ENCODE peak calls at places on chromosomes 1 and 21, in ten cellular contexts. F, W, R, N, G, I, D, C, J and S are unnamed samples. For H3K9me3, the result is how much of the 10 kb centered on the place peaks cover.

GRCh38 chr1:100034465-100034864 is 64.7 kb downstream of the SLC35A3 start:
- DNase-seq in F (no peak), W (no peak), R (peak), N (no peak), G (no peak), I (no peak), D (no peak), C (no peak), J (peak), S (no peak)

GRCh38 chr1:228982637-228983036 is 247.4 kb downstream of the RHOU start:
- DNase-seq in F (no peak), W (no peak), R (peak), N (no peak), G (no peak), I (no peak), D (no peak), C (no peak), J (no peak), S (no peak)

GRCh38 chr1:208165659-208166058 is 78.5 kb downstream of the PLXNA2 start:
- DNase-seq in F (no peak), W (no peak), R (no peak), N (no peak), G (no peak), I (peak), D (peak), C (no peak), J (no peak), S (no peak)

GRCh38 chr1:155983191-155984023 is 5.1 kb upstream of the ARHGEF2 start:
- DNase-seq in F (no peak), W (peak), R (peak), N (peak), G (peak), I (peak), D (peak), C (no peak), J (peak), S (no peak)

GRCh38 chr1:47572731-47573505 is 135.1 kb downstream of the FOXD2 start:
- DNase-seq in F (no peak), W (no peak), R (no peak), N (no peak), G (no peak), I (no peak), D (no peak), C (no peak), J (no peak), S (no peak)

GRCh38 chr1:17014671-17015567 is 3.2 kb upstream of the ATP13A2 start:
- DNase-seq in F (peak), W (no peak), R (no peak), N (no peak), G (no peak), I (no peak), D (no peak), C (no peak), J (no peak), S (no peak)

GRCh38 chr1:116375884-116376733 is 3.1 kb downstream of the ATP1A1 start:
- DNase-seq in F (peak), W (peak), R (peak), N (peak), G (peak), I (peak), D (peak), C (peak), J (peak), S (no peak)

GRCh38 chr1:230285351-230285750 is 140.8 kb downstream of the PGBD5 start:
- DNase-seq in F (no peak), W (no peak), R (no peak), N (no peak), G (no peak), I (no peak), D (no peak), C (no peak), J (no peak), S (no peak)

GRCh38 chr1:16900771-16901170 is 5.0 kb downstream of the RNU1-2 start:
- DNase-seq in F (no peak), W (no peak), R (no peak), N (no peak), G (no peak), I (no peak), D (no peak), C (no peak), J (no peak), S (no peak)

GRCh38 chr1:168799918-168800605 is 71.1 kb upstream of the DPT start:
- DNase-seq in F (no peak), W (no peak), R (no peak), N (no peak), G (no peak), I (no peak), D (no peak), C (no peak), J (peak), S (no peak)

GRCh38 chr1:199821029-199821779 is 206.3 kb upstream of the NR5A2 start:
- DNase-seq in F (peak), W (peak), R (no peak), N (no peak), G (no peak), I (peak), D (no peak), C (no peak), J (no peak), S (no peak)

GRCh38 chr1:204139952-204140351 is 11.9 kb downstream of the ETNK2 start:
- DNase-seq in F (no peak), W (no peak), R (no peak), N (no peak), G (no peak), I (no peak), D (no peak), C (no peak), J (no peak), S (no peak)

GRCh38 chr1:160366731-160367515 is at the start of gene NHLH1:
- DNase-seq in F (no peak), W (no peak), R (no peak), N (no peak), G (no peak), I (no peak), D (no peak), C (no peak), J (no peak), S (no peak)

GRCh38 chr1:228445867-228446584 is 29.4 kb upstream of the TRIM17 start:
- DNase-seq in F (no peak), W (no peak), R (peak), N (no peak), G (peak), I (no peak), D (no peak), C (no peak), J (peak), S (no peak)

GRCh38 chr1:159918041-159918917 is 7.0 kb downstream of the TAGLN2 start:
- DNase-seq in F (no peak), W (no peak), R (peak), N (no peak), G (no peak), I (no peak), D (no peak), C (no peak), J (no peak), S (no peak)

GRCh38 chr1:175757381-175758015 is 14.1 kb upstream of the TNR start:
- DNase-seq in F (no peak), W (peak), R (no peak), N (no peak), G (no peak), I (peak), D (no peak), C (no peak), J (peak), S (no peak)

GRCh38 chr1:233113009-233113712 is 162.8 kb downstream of the NTPCR start:
- DNase-seq in F (peak), W (peak), R (peak), N (peak), G (peak), I (peak), D (peak), C (peak), J (peak), S (peak)

GRCh38 chr1:156487862-156488261 is 12.7 kb downstream of the MEF2D start:
- DNase-seq in F (no peak), W (peak), R (no peak), N (no peak), G (no peak), I (peak), D (no peak), C (no peak), J (no peak), S (no peak)

GRCh38 chr1:245986404-245987221 is 520.5 kb downstream of the SMYD3 start:
- DNase-seq in F (no peak), W (peak), R (peak), N (no peak), G (no peak), I (peak), D (peak), C (no peak), J (peak), S (no peak)

GRCh38 chr1:209993061-209993830 is 55.2 kb downstream of the SYT14 start:
- DNase-seq in F (no peak), W (no peak), R (no peak), N (no peak), G (no peak), I (no peak), D (no peak), C (no peak), J (no peak), S (no peak)

GRCh38 chr1:42777860-42778259 is 6.9 kb upstream of the TMEM269 start:
- DNase-seq in F (no peak), W (no peak), R (peak), N (no peak), G (no peak), I (no peak), D (no peak), C (no peak), J (peak), S (no peak)

GRCh38 chr1:182175340-182176068 is 114.0 kb upstream of the ZNF648 start:
- DNase-seq in F (no peak), W (peak), R (no peak), N (no peak), G (no peak), I (peak), D (no peak), C (no peak), J (peak), S (no peak)

GRCh38 chr21:45296638-45297037 is 8.9 kb upstream of the POFUT2 start:
- DNase-seq in F (no peak), W (peak), R (no peak), N (no peak), G (no peak), I (no peak), D (no peak), C (no peak), J (no peak), S (no peak)

GRCh38 chr1:212228591-212229119 is 56.6 kb upstream of the PPP2R5A start:
- DNase-seq in F (peak), W (no peak), R (no peak), N (no peak), G (no peak), I (no peak), D (no peak), C (no peak), J (peak), S (no peak)

GRCh38 chr1:157218671-157219070 is 80.5 kb upstream of the ETV3 start:
- DNase-seq in F (no peak), W (no peak), R (no peak), N (no peak), G (no peak), I (no peak), D (no peak), C (no peak), J (no peak), S (no peak)

GRCh38 chr1:23394664-23395063 is 25.0 kb upstream of the ZNF436 start:
- DNase-seq in F (peak), W (peak), R (peak), N (peak), G (peak), I (no peak), D (peak), C (no peak), J (peak), S (no peak)

GRCh38 chr1:24540906-24541710 is 14.8 kb upstream of the NCMAP start:
- DNase-seq in F (no peak), W (peak), R (peak), N (no peak), G (no peak), I (peak), D (no peak), C (no peak), J (peak), S (no peak)

GRCh38 chr1:150149490-150150453 is at the start of gene PLEKHO1:
- DNase-seq in F (peak), W (peak), R (peak), N (peak), G (peak), I (peak), D (peak), C (peak), J (peak), S (no peak)

GRCh38 chr1:150798509-150798908 is 9.6 kb downstream of the CTSK start:
- DNase-seq in F (no peak), W (no peak), R (peak), N (no peak), G (no peak), I (no peak), D (no peak), C (no peak), J (no peak), S (no peak)

GRCh38 chr1:7956218-7957032 is 5.1 kb upstream of the PARK7 start:
- DNase-seq in F (no peak), W (no peak), R (peak), N (no peak), G (no peak), I (no peak), D (no peak), C (no peak), J (no peak), S (no peak)

GRCh38 chr21:24514081-24514733 is 1093.1 kb downstream of the MRPL39 start:
- DNase-seq in F (no peak), W (no peak), R (peak), N (no peak), G (no peak), I (no peak), D (no peak), C (no peak), J (no peak), S (no peak)

GRCh38 chr1:66399888-66400529 is 133.9 kb upstream of the SGIP1 start:
- DNase-seq in F (no peak), W (no peak), R (no peak), N (no peak), G (no peak), I (no peak), D (no peak), C (no peak), J (no peak), S (no peak)

DNA sequence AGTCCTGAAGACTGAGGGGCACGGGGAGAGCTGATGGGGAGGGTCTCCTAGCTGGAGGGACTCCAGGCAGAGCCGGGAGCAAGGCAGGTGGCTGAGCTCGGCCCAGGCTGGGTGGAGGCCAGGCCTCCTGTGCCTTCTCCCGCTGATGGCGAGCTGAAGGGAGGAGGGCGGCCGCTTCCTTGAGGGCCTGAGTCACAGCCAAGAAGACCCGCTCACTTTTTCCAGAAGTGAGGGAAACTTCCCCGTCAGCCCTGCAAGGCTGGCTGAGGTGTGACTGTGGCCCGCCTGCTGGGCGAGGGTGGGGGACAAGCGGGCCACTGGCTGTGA is 1.7 kb upstream of the VWA1 start:
- DNase-seq in F (peak), W (no peak), R (no peak), N (peak), G (peak), I (peak), D (peak), C (no peak), J (peak), S (no peak)
- H3K4me3 ChIP-seq in F (peak), W (peak), R (no peak), N (no peak), G (peak), I (no peak), D (no peak), C (peak), J (no peak), S (peak)

GRCh38 chr1:10735603-10736305 is 60.7 kb downstream of the CASZ1 start:
- DNase-seq in F (no peak), W (no peak), R (no peak), N (no peak), G (no peak), I (no peak), D (no peak), C (no peak), J (no peak), S (no peak)

GRCh38 chr1:10737268-10737624 is 59.2 kb downstream of the CASZ1 start:
- DNase-seq in F (no peak), W (no peak), R (no peak), N (no peak), G (peak), I (no peak), D (no peak), C (no peak), J (no peak), S (no peak)

GRCh38 chr1:10738125-10738746 is 58.2 kb downstream of the CASZ1 start:
- DNase-seq in F (no peak), W (peak), R (no peak), N (no peak), G (no peak), I (no peak), D (no peak), C (no peak), J (no peak), S (no peak)

GRCh38 chr1:10737651-10738050 is 58.8 kb downstream of the CASZ1 start:
- DNase-seq in F (no peak), W (no peak), R (no peak), N (no peak), G (no peak), I (no peak), D (no peak), C (no peak), J (no peak), S (no peak)

DNA sequence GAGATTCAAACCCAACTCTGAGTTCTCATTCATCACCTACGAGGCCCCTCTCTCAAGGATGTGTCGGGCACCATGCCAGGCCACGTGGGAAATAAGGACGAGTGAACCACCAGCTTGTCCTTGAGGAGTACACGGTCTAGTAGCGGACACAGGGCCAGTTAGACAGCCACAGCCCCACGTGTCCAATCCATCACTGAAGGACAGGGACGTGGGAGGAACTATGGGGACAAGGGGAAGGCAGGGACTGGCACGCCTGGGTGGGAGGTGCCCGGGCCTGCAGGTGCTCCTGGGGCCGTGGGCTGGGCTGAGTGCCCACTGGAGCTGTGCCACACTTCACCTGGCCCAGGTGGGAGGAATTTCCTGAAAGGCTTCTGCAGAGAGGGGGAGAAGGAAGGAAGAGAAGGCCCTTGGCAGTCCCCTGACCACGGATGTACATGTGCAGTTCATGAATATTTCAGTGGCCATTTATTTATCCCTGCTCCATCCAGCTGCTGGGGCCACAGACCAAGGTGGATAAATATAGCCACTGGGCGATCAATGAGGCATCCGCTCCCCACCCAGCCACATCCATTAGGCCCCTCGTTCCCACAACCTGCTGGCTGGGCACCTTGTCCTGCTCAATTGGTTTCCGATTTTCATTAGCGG is 59.7 kb downstream of the CASZ1 start:
- DNase-seq in F (peak), W (peak), R (no peak), N (no peak), G (no peak), I (no peak), D (no peak), C (no peak), J (no peak), S (no peak)
- H3K9me3 ChIP-seq in F (under half), W (under half), R (under half), N (under half), G (under half), I (under half), D (under half), C (under half), J (under half), S (under half)

DNA sequence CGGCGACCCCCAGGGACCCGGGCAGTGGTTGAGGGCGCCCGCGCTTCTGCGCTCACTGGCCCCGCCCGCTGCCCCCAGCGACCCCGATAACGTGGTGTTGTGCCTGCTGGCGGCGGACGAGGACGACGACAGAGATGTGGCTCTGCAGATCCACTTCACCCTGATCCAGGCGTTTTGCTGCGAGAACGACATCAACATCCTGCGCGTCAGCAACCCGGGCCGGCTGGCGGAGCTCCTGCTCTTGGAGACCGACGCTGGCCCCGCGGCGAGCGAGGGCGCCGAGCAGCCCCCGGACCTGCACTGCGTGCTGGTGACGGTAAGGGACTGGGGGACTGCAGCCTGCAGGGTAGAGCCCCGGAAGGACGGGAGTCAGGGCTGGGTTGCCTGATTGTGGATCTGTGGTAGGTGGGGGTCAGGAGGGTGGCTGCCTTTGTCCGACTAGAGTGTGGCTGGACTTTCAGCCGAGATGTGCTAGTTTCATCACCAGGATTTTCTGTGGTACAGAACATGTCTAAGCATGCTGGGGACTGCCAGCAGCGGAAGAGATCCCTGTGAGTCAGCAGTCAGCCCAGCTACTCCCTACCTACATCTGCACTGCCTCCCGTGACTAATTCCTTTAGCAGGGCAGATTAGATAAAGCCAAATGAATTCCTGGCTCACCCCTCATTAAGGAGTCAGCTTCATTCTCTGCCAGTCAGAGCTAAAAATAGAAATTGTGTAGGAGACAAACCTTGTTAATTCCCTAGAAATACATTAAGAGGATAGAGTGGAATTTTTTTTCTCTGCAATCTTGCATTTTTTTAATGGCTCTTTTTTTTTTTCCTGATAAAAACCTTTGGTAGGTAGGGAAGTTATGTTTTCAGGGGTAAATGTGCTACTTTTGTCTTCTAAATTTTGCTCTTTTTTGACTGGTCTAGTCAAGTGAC is 1.5 kb downstream of the GADD45A start:
- DNase-seq in F (peak), W (peak), R (peak), N (peak), G (peak), I (peak), D (peak), C (peak), J (peak), S (no peak)
- H3K27ac ChIP-seq in F (peak), W (peak), R (peak), N (peak), G (peak), I (peak), D (peak), C (peak), J (peak), S (peak)

DNA sequence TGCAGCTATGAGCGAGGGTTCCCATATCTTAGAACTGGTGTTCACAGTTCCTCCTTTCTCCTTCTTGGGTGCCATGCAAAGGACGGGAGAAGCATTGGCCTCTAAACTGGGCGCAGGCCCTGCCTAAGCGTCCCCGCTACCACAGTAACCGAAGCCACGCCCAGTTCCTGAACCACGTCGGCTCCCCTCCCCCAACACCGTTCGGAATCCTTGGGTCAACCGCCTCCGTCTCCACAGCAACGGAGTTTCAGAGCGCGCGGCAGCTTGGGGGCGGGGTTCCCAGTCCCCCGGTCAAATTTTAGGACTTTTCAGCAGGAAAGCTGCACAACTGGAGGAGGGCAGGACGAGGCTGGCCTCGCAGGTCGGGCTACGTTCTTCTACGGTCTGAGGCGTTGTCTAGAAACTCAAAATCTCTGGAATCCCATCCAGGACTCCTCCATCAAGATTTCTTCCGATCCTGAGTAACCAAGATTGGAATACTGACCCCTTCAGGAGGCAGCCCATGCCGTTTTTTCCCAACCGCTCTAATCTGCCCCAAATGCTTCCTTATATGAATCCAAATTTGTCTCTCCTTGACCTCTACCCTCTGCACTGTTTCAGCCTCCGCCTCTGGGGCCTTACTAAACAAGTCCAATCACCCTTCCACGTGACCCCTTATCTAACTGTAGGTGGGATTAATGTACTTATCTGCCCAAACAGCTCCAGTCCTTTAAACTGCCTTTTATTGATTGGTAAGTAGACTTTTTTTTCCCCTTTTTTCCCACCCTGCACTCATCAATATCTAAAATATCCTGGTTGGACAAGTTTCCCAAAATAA is at the start of gene SPAG17:
- DNase-seq in F (peak), W (peak), R (peak), N (peak), G (peak), I (peak), D (peak), C (no peak), J (peak), S (no peak)
- H3K4me3 ChIP-seq in F (peak), W (peak), R (peak), N (peak), G (peak), I (peak), D (peak), C (peak), J (peak), S (peak)